ENCODE peak calls at places on chromosomes 5 and 9, in four cellular contexts. G is WERI-Rb-1; A is CD4-positive, alpha-beta T cell; N is AG08395. D is an unnamed sample.

GRCh38 chr5:133290669-133291235 is 238.9 kb downstream of the HSPA4 start:
- DNase-seq in G (no peak), A (no peak), N (no peak), D (no peak)

GRCh38 chr9:134899818-134900325 is 17.8 kb downstream of the FCN1 start:
- DNase-seq in G (no peak), A (no peak), N (no peak), D (no peak)

GRCh38 chr5:37251673-37252072 is 2.5 kb upstream of the CPLANE1 start:
- DNase-seq in G (no peak), A (no peak), N (no peak), D (no peak)

GRCh38 chr5:123086376-123087055 is 2.5 kb upstream of the PRDM6 start:
- DNase-seq in G (no peak), A (no peak), N (no peak), D (no peak)

GRCh38 chr9:124341455-124342170 is 73.6 kb downstream of the PSMB7 start:
- DNase-seq in G (no peak), A (no peak), N (no peak), D (no peak)

GRCh38 chr5:150175076-150175475 is 8.5 kb downstream of the CDX1 start:
- DNase-seq in G (no peak), A (no peak), N (no peak), D (no peak)

GRCh38 chr5:108212775-108213346 is 169.0 kb downstream of the FBXL17 start:
- DNase-seq in G (peak; percentile 27), A (no peak), N (no peak), D (peak; percentile 32)

GRCh38 chr5:83306572-83307241 is 164.8 kb upstream of the VCAN start:
- DNase-seq in G (no peak), A (no peak), N (peak; percentile 85), D (peak; percentile 85)

GRCh38 chr5:23208959-23209431 is 298.4 kb upstream of the PRDM9 start:
- DNase-seq in G (peak; percentile 62), A (no peak), N (peak; percentile 12), D (peak; percentile 19)

GRCh38 chr5:18699681-18700080 is 1065.4 kb downstream of the TAF11L14 start:
- DNase-seq in G (no peak), A (no peak), N (no peak), D (no peak)

GRCh38 chr5:148543727-148544126 is 110.6 kb downstream of the HTR4 start:
- DNase-seq in G (no peak), A (no peak), N (no peak), D (no peak)

GRCh38 chr5:35436441-35437057 is 181.1 kb upstream of the SPEF2 start:
- DNase-seq in G (no peak), A (no peak), N (peak; percentile 42), D (no peak)

GRCh38 chr9:116572095-116572748 is 114.9 kb upstream of the TRIM32 start:
- DNase-seq in G (peak; percentile 86), A (no peak), N (peak; percentile 95), D (peak; percentile 30)

GRCh38 chr9:131649646-131650045 is 90.2 kb downstream of the RAPGEF1 start:
- DNase-seq in G (no peak), A (no peak), N (no peak), D (no peak)

GRCh38 chr5:148388692-148389091 is 4.9 kb downstream of the FBXO38 start:
- DNase-seq in G (no peak), A (no peak), N (no peak), D (no peak)

GRCh38 chr5:142769793-142770649 is at the start of gene ARHGAP26:
- DNase-seq in G (peak; percentile 97), A (peak; percentile 91), N (peak; percentile 97), D (peak; percentile 79)

GRCh38 chr5:41754857-41755256 is 115.4 kb downstream of the OXCT1 start:
- DNase-seq in G (no peak), A (no peak), N (no peak), D (no peak)

GRCh38 chr5:131418846-131419245 is 155.0 kb downstream of the CDC42SE2 start:
- DNase-seq in G (no peak), A (no peak), N (no peak), D (no peak)

GRCh38 chr5:2746642-2747041 is 4.8 kb downstream of the IRX2 start:
- DNase-seq in G (no peak), A (no peak), N (no peak), D (no peak)

D was measured in non-pigmented ciliary epithelial cell.